ENCODE peak calls at places on chromosomes 7 and 10, in five cellular contexts. One of them, this sample, is unnamed.
A peak's percentile ranks its signal among the peaks of the same experiment; 100 is the strongest.

GRCh38 chr7:65832281-65832680 is 40.6 kb upstream of the VKORC1L1 start:
- DNase-seq in AG04450: no peak
- DNase-seq in uterus: no peak
- DNase-seq in left ventricle myocardium inferior: no peak
- DNase-seq in activated T-cell treated with anti-CD3 and anti-CD28 coated beads for 1 hour: no peak
- DNase-seq in this sample: no peak

GRCh38 chr7:22572292-22572691 is 72.3 kb upstream of the STEAP1B start:
- DNase-seq in uterus: no peak
- DNase-seq in activated T-cell treated with anti-CD3 and anti-CD28 coated beads for 1 hour: no peak
- DNase-seq in AG04450: no peak
- DNase-seq in left ventricle myocardium inferior: no peak
- DNase-seq in this sample: no peak

GRCh38 chr10:26887611-26888215 is 27.0 kb upstream of the ABI1 start:
- DNase-seq in AG04450: no peak
- DNase-seq in uterus: no peak
- DNase-seq in activated T-cell treated with anti-CD3 and anti-CD28 coated beads for 1 hour: no peak
- DNase-seq in left ventricle myocardium inferior: no peak
- DNase-seq in this sample: no peak

GRCh38 chr7:27946351-27946750 is 206.4 kb downstream of the TAX1BP1 start:
- DNase-seq in AG04450: no peak
- DNase-seq in activated T-cell treated with anti-CD3 and anti-CD28 coated beads for 1 hour: no peak
- DNase-seq in left ventricle myocardium inferior: no peak
- DNase-seq in uterus: no peak
- DNase-seq in this sample: no peak

GRCh38 chr10:48287417-48288391 is 13.2 kb upstream of the FRMPD2 start:
- DNase-seq in uterus: no peak
- DNase-seq in activated T-cell treated with anti-CD3 and anti-CD28 coated beads for 1 hour: no peak
- DNase-seq in AG04450: no peak
- DNase-seq in left ventricle myocardium inferior: peak; percentile 33
- DNase-seq in this sample: peak; percentile 22

GRCh38 chr10:46540412-46541016 is 15.9 kb downstream of the GPRIN2 start:
- DNase-seq in uterus: peak; percentile 8
- DNase-seq in activated T-cell treated with anti-CD3 and anti-CD28 coated beads for 1 hour: no peak
- DNase-seq in AG04450: no peak
- DNase-seq in left ventricle myocardium inferior: no peak
- DNase-seq in this sample: no peak

GRCh38 chr7:28174901-28175661 is 5.5 kb downstream of the JAZF1 start:
- DNase-seq in left ventricle myocardium inferior: no peak
- DNase-seq in uterus: no peak
- DNase-seq in AG04450: no peak
- DNase-seq in activated T-cell treated with anti-CD3 and anti-CD28 coated beads for 1 hour: no peak
- DNase-seq in this sample: no peak

GRCh38 chr7:43362652-43363428 is 220.1 kb upstream of the STK17A start:
- DNase-seq in activated T-cell treated with anti-CD3 and anti-CD28 coated beads for 1 hour: no peak
- DNase-seq in left ventricle myocardium inferior: no peak
- DNase-seq in uterus: peak; percentile 14
- DNase-seq in AG04450: no peak
- DNase-seq in this sample: no peak

GRCh38 chr7:4959356-4959755 is 369 bp upstream of the MMD2 start:
- DNase-seq in activated T-cell treated with anti-CD3 and anti-CD28 coated beads for 1 hour: no peak
- DNase-seq in uterus: no peak
- DNase-seq in AG04450: no peak
- DNase-seq in left ventricle myocardium inferior: no peak
- DNase-seq in this sample: no peak

GRCh38 chr10:102009801-102010425 is 46.1 kb downstream of the ARMH3 start:
- DNase-seq in uterus: peak; percentile 28
- DNase-seq in left ventricle myocardium inferior: no peak
- DNase-seq in AG04450: peak; percentile 87
- DNase-seq in activated T-cell treated with anti-CD3 and anti-CD28 coated beads for 1 hour: no peak
- DNase-seq in this sample: peak; percentile 59

GRCh38 chr7:29207023-29207422 is 12.4 kb downstream of the CHN2 start:
- DNase-seq in left ventricle myocardium inferior: no peak
- DNase-seq in uterus: no peak
- DNase-seq in AG04450: no peak
- DNase-seq in activated T-cell treated with anti-CD3 and anti-CD28 coated beads for 1 hour: no peak
- DNase-seq in this sample: no peak

GRCh38 chr10:113322843-113323242 is 230.0 kb upstream of the HABP2 start:
- DNase-seq in uterus: no peak
- DNase-seq in activated T-cell treated with anti-CD3 and anti-CD28 coated beads for 1 hour: no peak
- DNase-seq in AG04450: no peak
- DNase-seq in left ventricle myocardium inferior: no peak
- DNase-seq in this sample: peak; percentile 50

GRCh38 chr7:47428052-47428779 is 153.7 kb downstream of the TNS3 start:
- DNase-seq in uterus: no peak
- DNase-seq in left ventricle myocardium inferior: no peak
- DNase-seq in activated T-cell treated with anti-CD3 and anti-CD28 coated beads for 1 hour: no peak
- DNase-seq in AG04450: no peak
- DNase-seq in this sample: no peak

GRCh38 chr10:91163269-91163708 is 57.2 kb upstream of the PCGF5 start:
- DNase-seq in left ventricle myocardium inferior: peak; percentile 65
- DNase-seq in AG04450: no peak
- DNase-seq in uterus: peak; percentile 63
- DNase-seq in activated T-cell treated with anti-CD3 and anti-CD28 coated beads for 1 hour: peak; percentile 65
- DNase-seq in this sample: peak; percentile 78

GRCh38 chr7:50312589-50313162 is 8.2 kb downstream of the IKZF1 start:
- DNase-seq in AG04450: no peak
- DNase-seq in uterus: no peak
- DNase-seq in left ventricle myocardium inferior: no peak
- DNase-seq in activated T-cell treated with anti-CD3 and anti-CD28 coated beads for 1 hour: no peak
- DNase-seq in this sample: no peak

GRCh38 chr10:71753091-71753959 is 20.0 kb downstream of the VSIR start:
- DNase-seq in AG04450: no peak
- DNase-seq in activated T-cell treated with anti-CD3 and anti-CD28 coated beads for 1 hour: no peak
- DNase-seq in uterus: no peak
- DNase-seq in left ventricle myocardium inferior: no peak
- DNase-seq in this sample: peak; percentile 60

GRCh38 chr7:38863609-38864291 is 45.2 kb downstream of the VPS41 start:
- DNase-seq in left ventricle myocardium inferior: no peak
- DNase-seq in uterus: no peak
- DNase-seq in activated T-cell treated with anti-CD3 and anti-CD28 coated beads for 1 hour: no peak
- DNase-seq in AG04450: no peak
- DNase-seq in this sample: no peak

GRCh38 chr10:128099901-128100300 is 26.3 kb downstream of the MKI67 start:
- DNase-seq in left ventricle myocardium inferior: no peak
- DNase-seq in AG04450: no peak
- DNase-seq in activated T-cell treated with anti-CD3 and anti-CD28 coated beads for 1 hour: no peak
- DNase-seq in uterus: no peak
- DNase-seq in this sample: no peak

GRCh38 chr10:77253665-77254064 is 383.9 kb downstream of the KCNMA1 start:
- DNase-seq in AG04450: no peak
- DNase-seq in uterus: no peak
- DNase-seq in left ventricle myocardium inferior: no peak
- DNase-seq in activated T-cell treated with anti-CD3 and anti-CD28 coated beads for 1 hour: no peak
- DNase-seq in this sample: no peak

GRCh38 chr10:48381971-48382370 is 75.5 kb downstream of the MAPK8 start:
- DNase-seq in activated T-cell treated with anti-CD3 and anti-CD28 coated beads for 1 hour: no peak
- DNase-seq in AG04450: no peak
- DNase-seq in left ventricle myocardium inferior: no peak
- DNase-seq in uterus: no peak
- DNase-seq in this sample: no peak

GRCh38 chr7:151890355-151891004 is 13.6 kb upstream of the PRKAG2 start:
- DNase-seq in AG04450: no peak
- DNase-seq in left ventricle myocardium inferior: no peak
- DNase-seq in activated T-cell treated with anti-CD3 and anti-CD28 coated beads for 1 hour: no peak
- DNase-seq in uterus: no peak
- DNase-seq in this sample: no peak

GRCh38 chr7:108245523-108246226 is 115.5 kb upstream of the LAMB4 start:
- DNase-seq in left ventricle myocardium inferior: no peak
- DNase-seq in AG04450: no peak
- DNase-seq in activated T-cell treated with anti-CD3 and anti-CD28 coated beads for 1 hour: no peak
- DNase-seq in uterus: no peak
- DNase-seq in this sample: no peak

GRCh38 chr10:13400196-13400965 is 52.3 kb upstream of the SEPHS1 start:
- DNase-seq in AG04450: no peak
- DNase-seq in left ventricle myocardium inferior: no peak
- DNase-seq in uterus: no peak
- DNase-seq in activated T-cell treated with anti-CD3 and anti-CD28 coated beads for 1 hour: no peak
- DNase-seq in this sample: no peak

GRCh38 chr7:38801786-38802185 is 107.2 kb downstream of the VPS41 start:
- DNase-seq in uterus: no peak
- DNase-seq in activated T-cell treated with anti-CD3 and anti-CD28 coated beads for 1 hour: no peak
- DNase-seq in AG04450: no peak
- DNase-seq in left ventricle myocardium inferior: no peak
- DNase-seq in this sample: no peak

GRCh38 chr10:72123616-72124015 is 35.3 kb upstream of the SPOCK2 start:
- DNase-seq in uterus: no peak
- DNase-seq in left ventricle myocardium inferior: no peak
- DNase-seq in AG04450: no peak
- DNase-seq in activated T-cell treated with anti-CD3 and anti-CD28 coated beads for 1 hour: no peak
- DNase-seq in this sample: no peak